ENCODE peak calls at places on chromosomes 11 and 22, in ten cellular contexts. One of them, this sample, is unnamed.

GRCh38 chr11:47443028-47443700 is 5.8 kb downstream of the RAPSN start:
- DNase-seq in spleen: no peak
- DNase-seq in upper lobe of right lung: no peak
- DNase-seq in keratinocyte: no peak
- DNase-seq in CD4-positive, alpha-beta T cell: no peak
- DNase-seq in psoas muscle: no peak
- DNase-seq in vagina: no peak
- DNase-seq in cardiac muscle cell: no peak
- DNase-seq in neural progenitor cell: no peak
- DNase-seq in effector memory CD4-positive, alpha-beta T cell: no peak
- DNase-seq in this sample: no peak

GRCh38 chr11:34727228-34727737 is 106.4 kb downstream of the EHF start:
- DNase-seq in spleen: no peak
- DNase-seq in upper lobe of right lung: no peak
- DNase-seq in keratinocyte: no peak
- DNase-seq in CD4-positive, alpha-beta T cell: no peak
- DNase-seq in psoas muscle: no peak
- DNase-seq in vagina: no peak
- DNase-seq in cardiac muscle cell: no peak
- DNase-seq in neural progenitor cell: no peak
- DNase-seq in effector memory CD4-positive, alpha-beta T cell: no peak
- DNase-seq in this sample: no peak

GRCh38 chr11:766941-767210 is 10.4 kb downstream of the GATD1 start:
- DNase-seq in spleen: no peak
- DNase-seq in upper lobe of right lung: no peak
- DNase-seq in keratinocyte: no peak
- DNase-seq in CD4-positive, alpha-beta T cell: no peak
- DNase-seq in psoas muscle: no peak
- DNase-seq in vagina: no peak
- DNase-seq in cardiac muscle cell: no peak
- DNase-seq in neural progenitor cell: no peak
- DNase-seq in effector memory CD4-positive, alpha-beta T cell: no peak
- DNase-seq in this sample: no peak

GRCh38 chr22:49576241-49577141 is 251.2 kb downstream of the BRD1 start:
- DNase-seq in spleen: peak; percentile 62
- DNase-seq in upper lobe of right lung: no peak
- DNase-seq in keratinocyte: no peak
- DNase-seq in CD4-positive, alpha-beta T cell: no peak
- DNase-seq in psoas muscle: no peak
- DNase-seq in vagina: no peak
- DNase-seq in cardiac muscle cell: no peak
- DNase-seq in neural progenitor cell: no peak
- DNase-seq in effector memory CD4-positive, alpha-beta T cell: no peak
- DNase-seq in this sample: no peak

GRCh38 chr11:10984250-10984649 is 126.4 kb upstream of the ZBED5 start:
- DNase-seq in spleen: no peak
- DNase-seq in upper lobe of right lung: no peak
- DNase-seq in keratinocyte: no peak
- DNase-seq in CD4-positive, alpha-beta T cell: no peak
- DNase-seq in psoas muscle: no peak
- DNase-seq in vagina: no peak
- DNase-seq in cardiac muscle cell: no peak
- DNase-seq in neural progenitor cell: peak; percentile 16
- DNase-seq in effector memory CD4-positive, alpha-beta T cell: no peak
- DNase-seq in this sample: no peak

GRCh38 chr11:14232652-14233051 is 126.3 kb downstream of the RRAS2 start:
- DNase-seq in spleen: no peak
- DNase-seq in upper lobe of right lung: no peak
- DNase-seq in keratinocyte: no peak
- DNase-seq in CD4-positive, alpha-beta T cell: no peak
- DNase-seq in psoas muscle: no peak
- DNase-seq in vagina: no peak
- DNase-seq in cardiac muscle cell: no peak
- DNase-seq in neural progenitor cell: peak; percentile 39
- DNase-seq in effector memory CD4-positive, alpha-beta T cell: no peak
- DNase-seq in this sample: no peak

GRCh38 chr11:93820085-93820710 is 30.2 kb downstream of the VSTM5 start:
- DNase-seq in spleen: no peak
- DNase-seq in upper lobe of right lung: no peak
- DNase-seq in keratinocyte: no peak
- DNase-seq in CD4-positive, alpha-beta T cell: no peak
- DNase-seq in psoas muscle: no peak
- DNase-seq in vagina: no peak
- DNase-seq in cardiac muscle cell: no peak
- DNase-seq in neural progenitor cell: peak; percentile 67
- DNase-seq in effector memory CD4-positive, alpha-beta T cell: no peak
- DNase-seq in this sample: no peak

GRCh38 chr11:62974848-62975522 is 9.8 kb downstream of the SLC22A6 start:
- DNase-seq in spleen: no peak
- DNase-seq in upper lobe of right lung: peak; percentile 73
- DNase-seq in keratinocyte: no peak
- DNase-seq in CD4-positive, alpha-beta T cell: no peak
- DNase-seq in psoas muscle: no peak
- DNase-seq in vagina: no peak
- DNase-seq in cardiac muscle cell: peak; percentile 88
- DNase-seq in neural progenitor cell: peak; percentile 67
- DNase-seq in effector memory CD4-positive, alpha-beta T cell: no peak
- DNase-seq in this sample: no peak

GRCh38 chr22:33300165-33300564 is 242.0 kb upstream of the SYN3 start:
- DNase-seq in spleen: peak; percentile 38
- DNase-seq in upper lobe of right lung: no peak
- DNase-seq in keratinocyte: no peak
- DNase-seq in CD4-positive, alpha-beta T cell: no peak
- DNase-seq in psoas muscle: no peak
- DNase-seq in vagina: no peak
- DNase-seq in cardiac muscle cell: peak; percentile 36
- DNase-seq in neural progenitor cell: no peak
- DNase-seq in effector memory CD4-positive, alpha-beta T cell: no peak
- DNase-seq in this sample: no peak

GRCh38 chr22:22526125-22526912 is 6.2 kb upstream of the ZNF280A start:
- DNase-seq in spleen: no peak
- DNase-seq in upper lobe of right lung: no peak
- DNase-seq in keratinocyte: no peak
- DNase-seq in CD4-positive, alpha-beta T cell: no peak
- DNase-seq in psoas muscle: no peak
- DNase-seq in vagina: no peak
- DNase-seq in cardiac muscle cell: no peak
- DNase-seq in neural progenitor cell: no peak
- DNase-seq in effector memory CD4-positive, alpha-beta T cell: no peak
- DNase-seq in this sample: no peak

GRCh38 chr11:117796456-117797428 is at the start of gene DSCAML1:
- DNase-seq in spleen: no peak
- DNase-seq in upper lobe of right lung: no peak
- DNase-seq in keratinocyte: no peak
- DNase-seq in CD4-positive, alpha-beta T cell: peak; percentile 25
- DNase-seq in psoas muscle: no peak
- DNase-seq in vagina: no peak
- DNase-seq in cardiac muscle cell: peak; percentile 56
- DNase-seq in neural progenitor cell: peak; percentile 75
- DNase-seq in effector memory CD4-positive, alpha-beta T cell: no peak
- DNase-seq in this sample: no peak

GRCh38 chr22:36343720-36344105 is 44.1 kb downstream of the MYH9 start:
- DNase-seq in spleen: no peak
- DNase-seq in upper lobe of right lung: no peak
- DNase-seq in keratinocyte: no peak
- DNase-seq in CD4-positive, alpha-beta T cell: no peak
- DNase-seq in psoas muscle: no peak
- DNase-seq in vagina: no peak
- DNase-seq in cardiac muscle cell: no peak
- DNase-seq in neural progenitor cell: no peak
- DNase-seq in effector memory CD4-positive, alpha-beta T cell: no peak
- DNase-seq in this sample: no peak

DNA sequence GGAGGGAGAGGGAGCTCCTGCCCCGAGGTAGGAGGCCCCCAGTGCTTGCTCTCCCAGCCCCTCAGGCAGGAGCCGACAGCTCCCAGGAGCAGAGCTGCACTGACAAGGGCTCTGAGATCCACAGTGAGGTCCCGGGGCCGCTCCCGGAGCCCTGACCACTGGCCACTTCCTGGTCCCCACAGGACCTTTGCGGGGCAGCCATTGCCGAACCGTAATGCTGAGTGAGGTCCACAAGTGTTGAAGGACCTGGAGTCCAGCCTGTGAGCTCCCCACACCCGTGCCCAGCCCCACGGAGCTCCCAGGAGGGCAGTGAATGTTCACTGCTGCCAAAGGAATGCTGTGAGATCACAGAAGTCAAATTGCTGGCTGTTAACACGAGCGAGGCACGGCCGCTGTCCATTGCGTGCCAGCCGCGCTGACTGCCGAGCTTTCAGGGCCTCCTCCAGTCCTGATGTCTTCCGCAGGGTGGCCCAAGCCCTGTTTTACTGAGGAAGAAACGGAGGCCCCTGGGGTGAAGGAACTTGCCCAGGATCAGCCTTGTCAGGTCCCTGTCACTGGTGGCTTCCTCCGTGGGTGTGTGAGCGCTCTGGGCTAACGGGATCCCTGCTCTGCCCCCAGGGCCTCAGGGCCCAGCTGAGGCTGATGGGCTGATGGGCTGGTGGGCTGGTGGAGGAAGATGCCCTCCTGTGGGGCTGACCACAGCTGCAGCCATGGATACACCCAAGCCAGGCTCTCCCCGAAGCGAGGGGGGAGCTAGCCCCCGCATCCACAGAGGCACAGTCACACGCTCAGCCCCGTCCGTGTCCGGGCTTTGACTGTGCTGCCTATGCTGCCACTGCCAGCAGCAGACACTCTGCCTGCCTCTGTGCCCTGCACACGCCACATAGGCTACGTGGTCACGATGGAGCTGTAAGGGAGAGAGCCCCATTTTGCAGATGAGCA is 70.8 kb downstream of the WNT7B start:
- DNase-seq in spleen: no peak
- DNase-seq in upper lobe of right lung: no peak
- DNase-seq in keratinocyte: no peak
- DNase-seq in CD4-positive, alpha-beta T cell: no peak
- DNase-seq in psoas muscle: no peak
- DNase-seq in vagina: no peak
- DNase-seq in cardiac muscle cell: peak; percentile 21
- DNase-seq in neural progenitor cell: peak; percentile 67
- DNase-seq in effector memory CD4-positive, alpha-beta T cell: no peak
- DNase-seq in this sample: no peak
- H3K27ac ChIP-seq in spleen: no peak overlapping the region
- H3K27ac ChIP-seq in upper lobe of right lung: no peak overlapping the region
- H3K27ac ChIP-seq in keratinocyte: no peak overlapping the region
- H3K27ac ChIP-seq in CD4-positive, alpha-beta T cell: no peak overlapping the region
- H3K27ac ChIP-seq in psoas muscle: no peak overlapping the region
- H3K27ac ChIP-seq in vagina: no peak overlapping the region
- H3K27ac ChIP-seq in cardiac muscle cell: no peak overlapping the region
- H3K27ac ChIP-seq in neural progenitor cell: peak overlapping the region; percentile 86
- H3K27ac ChIP-seq in effector memory CD4-positive, alpha-beta T cell: no peak overlapping the region
- H3K27ac ChIP-seq in this sample: no peak overlapping the region

GRCh38 chr22:30195245-30196140 is 51.1 kb downstream of the LIF start:
- DNase-seq in spleen: no peak
- DNase-seq in upper lobe of right lung: no peak
- DNase-seq in keratinocyte: no peak
- DNase-seq in CD4-positive, alpha-beta T cell: no peak
- DNase-seq in psoas muscle: no peak
- DNase-seq in vagina: no peak
- DNase-seq in cardiac muscle cell: no peak
- DNase-seq in neural progenitor cell: no peak
- DNase-seq in effector memory CD4-positive, alpha-beta T cell: no peak
- DNase-seq in this sample: no peak

GRCh38 chr22:30197389-30197788 is 49.2 kb downstream of the LIF start:
- DNase-seq in spleen: no peak
- DNase-seq in upper lobe of right lung: no peak
- DNase-seq in keratinocyte: no peak
- DNase-seq in CD4-positive, alpha-beta T cell: no peak
- DNase-seq in psoas muscle: no peak
- DNase-seq in vagina: no peak
- DNase-seq in cardiac muscle cell: no peak
- DNase-seq in neural progenitor cell: no peak
- DNase-seq in effector memory CD4-positive, alpha-beta T cell: no peak
- DNase-seq in this sample: no peak

GRCh38 chr22:30196141-30196866 is 50.3 kb downstream of the LIF start:
- DNase-seq in spleen: peak; percentile 91
- DNase-seq in upper lobe of right lung: peak; percentile 86
- DNase-seq in keratinocyte: peak; percentile 94
- DNase-seq in CD4-positive, alpha-beta T cell: peak; percentile 7
- DNase-seq in psoas muscle: peak; percentile 81
- DNase-seq in vagina: no peak
- DNase-seq in cardiac muscle cell: peak; percentile 52
- DNase-seq in neural progenitor cell: peak; percentile 29
- DNase-seq in effector memory CD4-positive, alpha-beta T cell: no peak
- DNase-seq in this sample: peak; percentile 30

GRCh38 chr22:30198152-30198845 is 48.3 kb downstream of the LIF start:
- DNase-seq in spleen: no peak
- DNase-seq in upper lobe of right lung: no peak
- DNase-seq in keratinocyte: no peak
- DNase-seq in CD4-positive, alpha-beta T cell: no peak
- DNase-seq in psoas muscle: no peak
- DNase-seq in vagina: no peak
- DNase-seq in cardiac muscle cell: no peak
- DNase-seq in neural progenitor cell: no peak
- DNase-seq in effector memory CD4-positive, alpha-beta T cell: no peak
- DNase-seq in this sample: no peak

GRCh38 chr22:30196867-30197336 is 49.7 kb downstream of the LIF start:
- DNase-seq in spleen: no peak
- DNase-seq in upper lobe of right lung: no peak
- DNase-seq in keratinocyte: no peak
- DNase-seq in CD4-positive, alpha-beta T cell: no peak
- DNase-seq in psoas muscle: no peak
- DNase-seq in vagina: no peak
- DNase-seq in cardiac muscle cell: no peak
- DNase-seq in neural progenitor cell: no peak
- DNase-seq in effector memory CD4-positive, alpha-beta T cell: no peak
- DNase-seq in this sample: no peak
- H3K27ac ChIP-seq in spleen: peak overlapping the region; percentile 88
- H3K27ac ChIP-seq in upper lobe of right lung: peak overlapping the region; percentile 78
- H3K27ac ChIP-seq in keratinocyte: peak overlapping the region; percentile 99
- H3K27ac ChIP-seq in CD4-positive, alpha-beta T cell: no peak overlapping the region
- H3K27ac ChIP-seq in psoas muscle: peak overlapping the region; percentile 71
- H3K27ac ChIP-seq in vagina: peak overlapping the region; percentile 87
- H3K27ac ChIP-seq in cardiac muscle cell: no peak overlapping the region
- H3K27ac ChIP-seq in neural progenitor cell: no peak overlapping the region
- H3K27ac ChIP-seq in effector memory CD4-positive, alpha-beta T cell: peak overlapping the region; percentile 40
- H3K27ac ChIP-seq in this sample: peak overlapping the region; percentile 90

GRCh38 chr22:27195104-27195503 is 537.7 kb downstream of the MIAT start:
- DNase-seq in spleen: no peak
- DNase-seq in upper lobe of right lung: no peak
- DNase-seq in keratinocyte: no peak
- DNase-seq in CD4-positive, alpha-beta T cell: no peak
- DNase-seq in psoas muscle: peak; percentile 56
- DNase-seq in vagina: no peak
- DNase-seq in cardiac muscle cell: no peak
- DNase-seq in neural progenitor cell: no peak
- DNase-seq in effector memory CD4-positive, alpha-beta T cell: no peak
- DNase-seq in this sample: no peak
- H3K27ac ChIP-seq in spleen: no peak overlapping the region
- H3K27ac ChIP-seq in upper lobe of right lung: no peak overlapping the region
- H3K27ac ChIP-seq in keratinocyte: no peak overlapping the region
- H3K27ac ChIP-seq in CD4-positive, alpha-beta T cell: no peak overlapping the region
- H3K27ac ChIP-seq in psoas muscle: no peak overlapping the region
- H3K27ac ChIP-seq in vagina: no peak overlapping the region
- H3K27ac ChIP-seq in cardiac muscle cell: no peak overlapping the region
- H3K27ac ChIP-seq in neural progenitor cell: no peak overlapping the region
- H3K27ac ChIP-seq in effector memory CD4-positive, alpha-beta T cell: no peak overlapping the region
- H3K27ac ChIP-seq in this sample: peak overlapping the region; percentile 31

GRCh38 chr11:7485136-7485853 is at the start of gene OLFML1:
- DNase-seq in spleen: no peak
- DNase-seq in upper lobe of right lung: no peak
- DNase-seq in keratinocyte: no peak
- DNase-seq in CD4-positive, alpha-beta T cell: no peak
- DNase-seq in psoas muscle: peak; percentile 18
- DNase-seq in vagina: no peak
- DNase-seq in cardiac muscle cell: no peak
- DNase-seq in neural progenitor cell: no peak
- DNase-seq in effector memory CD4-positive, alpha-beta T cell: no peak
- DNase-seq in this sample: no peak
- H3K27ac ChIP-seq in spleen: peak within 1 kb of the TSS; percentile 38
- H3K27ac ChIP-seq in upper lobe of right lung: peak within 1 kb of the TSS; percentile 40
- H3K27ac ChIP-seq in keratinocyte: no peak within 1 kb of the TSS
- H3K27ac ChIP-seq in CD4-positive, alpha-beta T cell: no peak within 1 kb of the TSS
- H3K27ac ChIP-seq in psoas muscle: no peak within 1 kb of the TSS
- H3K27ac ChIP-seq in vagina: peak within 1 kb of the TSS; percentile 63
- H3K27ac ChIP-seq in cardiac muscle cell: peak within 1 kb of the TSS; percentile 55
- H3K27ac ChIP-seq in neural progenitor cell: no peak within 1 kb of the TSS
- H3K27ac ChIP-seq in effector memory CD4-positive, alpha-beta T cell: no peak within 1 kb of the TSS
- H3K27ac ChIP-seq in this sample: no peak within 1 kb of the TSS